ENCODE peak calls at places on chromosomes 5 and 9, in nine cellular contexts. One of them, this sample, is unnamed.

GRCh38 chr5:13783731-13784130 is 160.8 kb downstream of the DNAH5 start:
- DNase-seq in RWPE1: no peak
- DNase-seq in Peyer's patch: no peak
- DNase-seq in SK-N-SH: no peak
- DNase-seq in left lung: no peak
- DNase-seq in nephron progenitor cell: no peak
- DNase-seq in mucosa of descending colon: no peak
- DNase-seq in bronchial epithelial cell: no peak
- DNase-seq in breast epithelium: no peak
- DNase-seq in this sample: no peak

GRCh38 chr5:10452768-10453331 is 11.2 kb downstream of the ROPN1L start:
- DNase-seq in mucosa of descending colon: no peak
- DNase-seq in SK-N-SH: peak
- DNase-seq in breast epithelium: no peak
- DNase-seq in nephron progenitor cell: peak
- DNase-seq in Peyer's patch: peak
- DNase-seq in bronchial epithelial cell: peak
- DNase-seq in left lung: no peak
- DNase-seq in RWPE1: peak
- DNase-seq in this sample: no peak

GRCh38 chr5:135340568-135340967 is 58.5 kb downstream of the MACROH2A1 start:
- DNase-seq in left lung: no peak
- DNase-seq in breast epithelium: no peak
- DNase-seq in SK-N-SH: peak
- DNase-seq in mucosa of descending colon: no peak
- DNase-seq in nephron progenitor cell: no peak
- DNase-seq in Peyer's patch: peak
- DNase-seq in bronchial epithelial cell: no peak
- DNase-seq in RWPE1: no peak
- DNase-seq in this sample: no peak

GRCh38 chr9:124871156-124871561 is 9.2 kb downstream of the ARPC5L start:
- DNase-seq in bronchial epithelial cell: no peak
- DNase-seq in SK-N-SH: no peak
- DNase-seq in RWPE1: no peak
- DNase-seq in Peyer's patch: no peak
- DNase-seq in left lung: no peak
- DNase-seq in breast epithelium: no peak
- DNase-seq in nephron progenitor cell: no peak
- DNase-seq in mucosa of descending colon: no peak
- DNase-seq in this sample: no peak

GRCh38 chr9:70117835-70118319 is 74.2 kb downstream of the MAMDC2 start:
- DNase-seq in RWPE1: peak
- DNase-seq in bronchial epithelial cell: peak
- DNase-seq in mucosa of descending colon: no peak
- DNase-seq in breast epithelium: no peak
- DNase-seq in Peyer's patch: no peak
- DNase-seq in left lung: no peak
- DNase-seq in nephron progenitor cell: no peak
- DNase-seq in SK-N-SH: no peak
- DNase-seq in this sample: no peak

GRCh38 chr9:123358181-123358894 is 2.3 kb downstream of the CRB2 start:
- DNase-seq in nephron progenitor cell: no peak
- DNase-seq in SK-N-SH: peak
- DNase-seq in breast epithelium: no peak
- DNase-seq in mucosa of descending colon: no peak
- DNase-seq in bronchial epithelial cell: no peak
- DNase-seq in left lung: no peak
- DNase-seq in RWPE1: no peak
- DNase-seq in Peyer's patch: no peak
- DNase-seq in this sample: no peak

GRCh38 chr5:135073771-135074345 is 39.8 kb upstream of the PITX1 start:
- DNase-seq in bronchial epithelial cell: peak
- DNase-seq in SK-N-SH: no peak
- DNase-seq in left lung: no peak
- DNase-seq in mucosa of descending colon: no peak
- DNase-seq in Peyer's patch: peak
- DNase-seq in nephron progenitor cell: no peak
- DNase-seq in RWPE1: no peak
- DNase-seq in breast epithelium: no peak
- DNase-seq in this sample: peak

GRCh38 chr5:124126504-124127240 is 614.7 kb downstream of the CSNK1G3 start:
- DNase-seq in Peyer's patch: no peak
- DNase-seq in SK-N-SH: no peak
- DNase-seq in bronchial epithelial cell: no peak
- DNase-seq in left lung: no peak
- DNase-seq in breast epithelium: no peak
- DNase-seq in mucosa of descending colon: no peak
- DNase-seq in nephron progenitor cell: no peak
- DNase-seq in RWPE1: no peak
- DNase-seq in this sample: no peak

GRCh38 chr5:79329453-79329852 is 93.5 kb downstream of the JMY start:
- DNase-seq in nephron progenitor cell: no peak
- DNase-seq in breast epithelium: no peak
- DNase-seq in RWPE1: no peak
- DNase-seq in bronchial epithelial cell: no peak
- DNase-seq in SK-N-SH: no peak
- DNase-seq in mucosa of descending colon: no peak
- DNase-seq in Peyer's patch: no peak
- DNase-seq in left lung: no peak
- DNase-seq in this sample: no peak

GRCh38 chr9:107727113-107727780 is 237.7 kb upstream of the KLF4 start:
- DNase-seq in Peyer's patch: no peak
- DNase-seq in mucosa of descending colon: no peak
- DNase-seq in left lung: no peak
- DNase-seq in nephron progenitor cell: no peak
- DNase-seq in RWPE1: no peak
- DNase-seq in bronchial epithelial cell: no peak
- DNase-seq in SK-N-SH: no peak
- DNase-seq in breast epithelium: no peak
- DNase-seq in this sample: no peak

GRCh38 chr9:93143830-93144530 is 9.9 kb upstream of the NINJ1 start:
- DNase-seq in left lung: peak
- DNase-seq in nephron progenitor cell: no peak
- DNase-seq in Peyer's patch: no peak
- DNase-seq in RWPE1: no peak
- DNase-seq in breast epithelium: peak
- DNase-seq in SK-N-SH: peak
- DNase-seq in bronchial epithelial cell: no peak
- DNase-seq in mucosa of descending colon: peak
- DNase-seq in this sample: no peak

GRCh38 chr5:94968507-94969095 is 316.3 kb downstream of the MCTP1 start:
- DNase-seq in bronchial epithelial cell: peak
- DNase-seq in breast epithelium: no peak
- DNase-seq in nephron progenitor cell: peak
- DNase-seq in RWPE1: peak
- DNase-seq in left lung: no peak
- DNase-seq in Peyer's patch: no peak
- DNase-seq in mucosa of descending colon: no peak
- DNase-seq in SK-N-SH: peak
- DNase-seq in this sample: no peak

GRCh38 chr5:143693691-143694252 is 118.2 kb upstream of the HMHB1 start:
- DNase-seq in nephron progenitor cell: no peak
- DNase-seq in mucosa of descending colon: no peak
- DNase-seq in breast epithelium: no peak
- DNase-seq in Peyer's patch: no peak
- DNase-seq in SK-N-SH: no peak
- DNase-seq in RWPE1: no peak
- DNase-seq in bronchial epithelial cell: no peak
- DNase-seq in left lung: no peak
- DNase-seq in this sample: no peak

GRCh38 chr9:130451509-130452388 is 7.0 kb downstream of the ASS1 start:
- DNase-seq in breast epithelium: peak
- DNase-seq in SK-N-SH: peak
- DNase-seq in Peyer's patch: peak
- DNase-seq in bronchial epithelial cell: peak
- DNase-seq in left lung: no peak
- DNase-seq in nephron progenitor cell: peak
- DNase-seq in mucosa of descending colon: peak
- DNase-seq in RWPE1: peak
- DNase-seq in this sample: no peak

DNA sequence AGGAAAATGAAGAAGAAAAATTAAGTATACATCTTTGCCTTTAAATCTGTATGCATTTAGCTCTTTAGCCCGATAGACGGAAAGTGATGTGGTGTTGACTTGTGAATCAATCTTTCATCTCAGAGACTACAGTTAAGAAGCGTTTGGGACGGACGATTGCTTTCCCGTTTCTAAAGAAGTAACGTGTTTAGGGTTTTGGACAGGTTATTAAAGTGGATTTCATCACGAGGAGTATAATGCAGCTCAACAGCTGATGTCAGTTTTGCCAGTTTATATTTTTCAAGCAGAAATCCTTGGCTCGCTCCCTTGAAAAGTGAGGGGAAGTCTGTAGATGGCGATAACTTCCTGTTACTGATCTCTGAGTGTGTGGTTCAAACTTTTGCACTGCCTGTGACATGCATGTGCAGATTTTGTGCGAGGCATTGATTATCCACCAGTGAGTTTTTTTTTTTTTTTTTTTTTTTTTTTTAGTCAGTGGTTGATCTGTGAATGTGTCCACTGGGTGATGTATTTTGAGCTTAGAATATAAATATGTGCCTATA is 1.1 kb downstream of the ADCY2 start:
- DNase-seq in Peyer's patch: no peak
- DNase-seq in bronchial epithelial cell: no peak
- DNase-seq in SK-N-SH: no peak
- DNase-seq in RWPE1: no peak
- DNase-seq in mucosa of descending colon: no peak
- DNase-seq in breast epithelium: no peak
- DNase-seq in left lung: no peak
- DNase-seq in nephron progenitor cell: no peak
- DNase-seq in this sample: no peak
- TF ChIP-seq CTCF in Peyer's patch: no peak
- TF ChIP-seq CTCF in bronchial epithelial cell: no peak
- TF ChIP-seq CTCF in SK-N-SH: no peak
- TF ChIP-seq CTCF in RWPE1: no peak
- TF ChIP-seq CTCF in mucosa of descending colon: no peak
- TF ChIP-seq CTCF in breast epithelium: no peak
- TF ChIP-seq CTCF in left lung: no peak
- TF ChIP-seq CTCF in nephron progenitor cell: no peak
- TF ChIP-seq CTCF in this sample: no peak

GRCh38 chr5:103973669-103974068 is 411.1 kb upstream of the NUDT12 start:
- DNase-seq in nephron progenitor cell: no peak
- DNase-seq in left lung: no peak
- DNase-seq in RWPE1: no peak
- DNase-seq in mucosa of descending colon: no peak
- DNase-seq in SK-N-SH: no peak
- DNase-seq in Peyer's patch: no peak
- DNase-seq in breast epithelium: no peak
- DNase-seq in bronchial epithelial cell: no peak
- DNase-seq in this sample: no peak
- TF ChIP-seq CTCF in nephron progenitor cell: no peak
- TF ChIP-seq CTCF in left lung: no peak
- TF ChIP-seq CTCF in RWPE1: no peak
- TF ChIP-seq CTCF in mucosa of descending colon: no peak
- TF ChIP-seq CTCF in SK-N-SH: peak
- TF ChIP-seq CTCF in Peyer's patch: no peak
- TF ChIP-seq CTCF in breast epithelium: no peak
- TF ChIP-seq CTCF in bronchial epithelial cell: no peak
- TF ChIP-seq CTCF in this sample: no peak

DNA sequence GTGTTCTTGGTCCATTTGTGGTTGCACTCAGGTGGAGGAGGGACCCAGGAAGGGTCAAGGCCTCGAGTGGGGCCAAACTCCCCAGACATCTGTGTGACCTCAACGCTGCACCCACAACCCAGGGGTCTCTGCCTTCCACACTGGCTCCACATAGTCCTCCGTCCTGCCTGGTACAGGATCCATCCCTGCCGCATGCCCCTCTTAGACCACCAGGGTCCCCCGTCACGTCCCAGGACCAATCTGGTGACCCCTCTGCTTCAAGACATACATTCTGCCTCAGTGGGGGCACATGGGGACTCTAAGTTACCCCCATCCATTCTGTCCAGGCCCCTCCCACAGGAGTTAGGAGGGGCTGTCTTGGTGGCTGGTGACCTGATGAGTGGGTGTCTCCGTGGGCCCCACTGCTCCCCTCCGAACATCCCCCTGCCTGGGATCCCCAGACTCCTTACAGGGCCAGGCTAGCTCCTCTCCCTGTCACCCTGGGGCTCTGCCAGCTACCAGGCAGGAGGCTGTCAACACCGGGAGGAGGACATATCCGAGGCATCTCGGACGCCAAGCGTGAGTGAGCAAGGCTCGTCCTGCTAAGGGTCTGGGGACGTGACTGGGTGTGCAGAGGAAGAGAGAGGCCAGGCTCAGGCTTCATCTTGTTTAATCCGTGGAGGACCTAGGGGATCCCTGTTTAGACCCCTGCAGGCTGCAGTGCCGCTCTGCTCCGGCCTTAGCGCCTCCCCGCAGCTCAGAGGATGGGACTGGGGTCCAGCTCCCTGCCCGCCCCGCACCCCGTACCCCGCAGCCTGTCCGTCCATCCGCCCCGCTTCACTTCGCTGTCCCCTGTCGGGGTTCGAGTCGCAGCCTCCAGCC is 32.3 kb downstream of the TSPAN17 start:
- DNase-seq in nephron progenitor cell: no peak
- DNase-seq in SK-N-SH: no peak
- DNase-seq in breast epithelium: no peak
- DNase-seq in Peyer's patch: no peak
- DNase-seq in mucosa of descending colon: no peak
- DNase-seq in left lung: no peak
- DNase-seq in RWPE1: no peak
- DNase-seq in bronchial epithelial cell: no peak
- DNase-seq in this sample: no peak
- TF ChIP-seq CTCF in nephron progenitor cell: no peak
- TF ChIP-seq CTCF in SK-N-SH: no peak
- TF ChIP-seq CTCF in breast epithelium: no peak
- TF ChIP-seq CTCF in Peyer's patch: no peak
- TF ChIP-seq CTCF in mucosa of descending colon: no peak
- TF ChIP-seq CTCF in left lung: no peak
- TF ChIP-seq CTCF in RWPE1: no peak
- TF ChIP-seq CTCF in bronchial epithelial cell: no peak
- TF ChIP-seq CTCF in this sample: no peak

GRCh38 chr9:1978941-1979340 is 36.2 kb upstream of the SMARCA2 start:
- DNase-seq in left lung: no peak
- DNase-seq in RWPE1: no peak
- DNase-seq in bronchial epithelial cell: peak
- DNase-seq in nephron progenitor cell: no peak
- DNase-seq in mucosa of descending colon: no peak
- DNase-seq in breast epithelium: no peak
- DNase-seq in SK-N-SH: peak
- DNase-seq in Peyer's patch: no peak
- DNase-seq in this sample: no peak
- TF ChIP-seq CTCF in left lung: no peak
- TF ChIP-seq CTCF in RWPE1: no peak
- TF ChIP-seq CTCF in bronchial epithelial cell: no peak
- TF ChIP-seq CTCF in nephron progenitor cell: no peak
- TF ChIP-seq CTCF in mucosa of descending colon: no peak
- TF ChIP-seq CTCF in breast epithelium: no peak
- TF ChIP-seq CTCF in SK-N-SH: no peak
- TF ChIP-seq CTCF in Peyer's patch: no peak
- TF ChIP-seq CTCF in this sample: no peak

GRCh38 chr5:28810751-28811136 is 1772.4 kb upstream of the CDH9 start:
- DNase-seq in Peyer's patch: no peak
- DNase-seq in mucosa of descending colon: no peak
- DNase-seq in RWPE1: no peak
- DNase-seq in breast epithelium: no peak
- DNase-seq in nephron progenitor cell: no peak
- DNase-seq in left lung: no peak
- DNase-seq in SK-N-SH: no peak
- DNase-seq in bronchial epithelial cell: no peak
- DNase-seq in this sample: no peak
- TF ChIP-seq CTCF in Peyer's patch: no peak
- TF ChIP-seq CTCF in mucosa of descending colon: no peak
- TF ChIP-seq CTCF in RWPE1: no peak
- TF ChIP-seq CTCF in breast epithelium: no peak
- TF ChIP-seq CTCF in nephron progenitor cell: no peak
- TF ChIP-seq CTCF in left lung: no peak
- TF ChIP-seq CTCF in SK-N-SH: peak
- TF ChIP-seq CTCF in bronchial epithelial cell: no peak
- TF ChIP-seq CTCF in this sample: no peak

GRCh38 chr5:25858019-25858418 is 1180.4 kb downstream of the CDH9 start:
- DNase-seq in nephron progenitor cell: peak
- DNase-seq in breast epithelium: no peak
- DNase-seq in SK-N-SH: peak
- DNase-seq in Peyer's patch: no peak
- DNase-seq in mucosa of descending colon: no peak
- DNase-seq in RWPE1: no peak
- DNase-seq in bronchial epithelial cell: no peak
- DNase-seq in left lung: no peak
- DNase-seq in this sample: no peak
- TF ChIP-seq CTCF in nephron progenitor cell: peak
- TF ChIP-seq CTCF in breast epithelium: no peak
- TF ChIP-seq CTCF in SK-N-SH: peak
- TF ChIP-seq CTCF in Peyer's patch: no peak
- TF ChIP-seq CTCF in mucosa of descending colon: no peak
- TF ChIP-seq CTCF in RWPE1: peak
- TF ChIP-seq CTCF in bronchial epithelial cell: no peak
- TF ChIP-seq CTCF in left lung: no peak
- TF ChIP-seq CTCF in this sample: no peak